ENCODE peak calls at places on chromosomes 4 and X, in six cellular contexts. N is GM23248; D is stomach; Z is CD8-positive, alpha-beta T cell; Y is tibial nerve; K is astrocyte. G is an unnamed sample. For H3K36me3 and H3K4me1, the result is how much of the 10 kb centered on the place peaks cover.

GRCh38 chrX:47562615-47563243 is 1.7 kb downstream of the ARAF start:
- DNase-seq in Y (no peak), Z (no peak), N (peak), D (no peak), K (no peak), G (no peak)

GRCh38 chr4:21697583-21697982 is 251.0 kb downstream of the KCNIP4 start:
- DNase-seq in K (peak), D (peak), Y (no peak), N (peak), Z (no peak), G (no peak)

GRCh38 chr4:48905363-48906015 is 1.1 kb downstream of the OCIAD2 start:
- DNase-seq in K (peak), N (peak), Y (no peak), Z (no peak), D (peak), G (no peak)

GRCh38 chr4:89823416-89823815 is 13.5 kb downstream of the SNCA start:
- DNase-seq in N (peak), Y (no peak), D (no peak), Z (no peak), K (peak), G (no peak)

GRCh38 chr4:13504374-13504773 is 20.2 kb upstream of the RAB28 start:
- DNase-seq in Z (no peak), Y (no peak), N (no peak), K (no peak), D (no peak), G (no peak)

GRCh38 chr4:30537462-30537861 is 182.7 kb upstream of the PCDH7 start:
- DNase-seq in K (peak), N (peak), Y (no peak), D (no peak), Z (no peak), G (no peak)

GRCh38 chr4:100754741-100755140 is 236.9 kb upstream of the EMCN start:
- DNase-seq in D (no peak), K (no peak), Y (no peak), N (no peak), Z (no peak), G (no peak)

GRCh38 chr4:6608758-6609414 is 31.6 kb upstream of the MRFAP1 start:
- DNase-seq in K (no peak), Z (no peak), N (no peak), D (no peak), Y (no peak), G (no peak)

GRCh38 chrX:31832263-31832662 is 760.4 kb upstream of the FTHL17 start:
- DNase-seq in Z (no peak), N (no peak), Y (no peak), D (no peak), K (peak), G (no peak)

GRCh38 chr4:147732516-147733193 is 767 bp downstream of the ARHGAP10 start:
- DNase-seq in K (peak), Z (no peak), Y (no peak), D (no peak), N (peak), G (no peak)

GRCh38 chr4:169397762-169398161 is 127.0 kb upstream of the SH3RF1 start:
- DNase-seq in Y (no peak), D (no peak), K (peak), N (peak), Z (no peak), G (no peak)

GRCh38 chrX:3706481-3706880 is 7.0 kb downstream of the PRKX start:
- DNase-seq in Z (no peak), N (no peak), K (no peak), D (no peak), Y (no peak), G (no peak)

GRCh38 chrX:47878198-47878597 is 41.5 kb downstream of the ZNF81 start:
- DNase-seq in N (no peak), D (no peak), Y (no peak), Z (no peak), K (no peak), G (no peak)

GRCh38 chr4:138865765-138866164 is 149.8 kb upstream of the NOCT start:
- DNase-seq in Y (no peak), N (no peak), D (no peak), Z (no peak), K (no peak), G (no peak)

GRCh38 chrX:68838571-68838910 is 9.7 kb downstream of the EFNB1 start:
- DNase-seq in D (no peak), N (no peak), K (no peak), Y (no peak), Z (no peak), G (no peak)

GRCh38 chr4:94419956-94420355 is 31.8 kb upstream of the PDLIM5 start:
- DNase-seq in N (peak), Z (no peak), K (peak), D (no peak), Y (no peak), G (no peak)

GRCh38 chr4:14265651-14266050 is 638.1 kb upstream of the BOD1L1 start:
- DNase-seq in D (no peak), K (no peak), Z (no peak), Y (no peak), N (no peak), G (no peak)

GRCh38 chr4:123352240-123352945 is 44.2 kb upstream of the SPRY1 start:
- DNase-seq in N (peak), Y (no peak), D (no peak), K (peak), Z (no peak), G (no peak)

GRCh38 chr4:87492617-87493016 is 36.6 kb downstream of the SPARCL1 start:
- DNase-seq in Y (no peak), N (no peak), Z (no peak), K (no peak), D (no peak), G (no peak)

DNA sequence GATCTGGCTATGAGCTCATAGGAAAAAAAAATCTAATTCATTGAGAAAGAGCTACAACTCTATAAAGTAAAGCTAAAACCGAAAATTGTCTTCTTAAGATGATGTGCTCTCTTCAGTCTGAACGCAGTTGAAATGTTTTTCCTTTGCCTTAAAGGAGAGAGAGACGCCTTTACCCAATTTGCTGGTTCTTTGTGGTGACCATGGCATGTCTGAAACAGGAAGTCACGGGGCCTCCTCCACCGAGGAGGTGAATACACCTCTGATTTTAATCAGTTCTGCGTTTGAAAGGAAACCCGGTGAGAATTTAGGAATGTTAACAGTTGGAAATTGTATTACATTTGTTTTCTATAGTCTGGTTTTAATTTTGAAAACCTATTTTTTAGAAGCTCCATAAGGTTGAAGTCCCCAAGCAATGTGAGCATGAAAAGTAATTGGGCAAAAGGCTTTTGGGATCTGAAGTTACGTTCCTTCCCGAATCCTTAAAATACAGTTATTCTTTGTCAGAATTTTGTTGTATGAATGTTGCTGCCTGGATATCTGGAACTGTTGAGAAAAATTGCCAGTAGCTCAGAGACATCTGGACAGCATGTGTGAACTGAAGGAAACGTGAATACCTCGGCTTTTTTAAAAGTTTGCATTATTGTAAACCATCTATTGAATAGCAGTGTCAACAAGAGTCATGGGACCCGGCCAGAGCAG is 9.8 kb downstream of the PIGG start:
- DNase-seq in K (no peak), Z (no peak), D (no peak), Y (no peak), N (no peak), G (no peak)
- H3K36me3 ChIP-seq in K (under half), Z (under half), D (half or more), Y (under half), N (under half), G (under half)

GRCh38 chr4:40564004-40564403 is 65.7 kb downstream of the RBM47 start:
- DNase-seq in N (peak), Y (no peak), D (no peak), Z (no peak), K (no peak), G (no peak)
- H3K4me1 ChIP-seq in N (under half), Y (under half), D (half or more), Z (under half), K (under half), G (under half)

DNA sequence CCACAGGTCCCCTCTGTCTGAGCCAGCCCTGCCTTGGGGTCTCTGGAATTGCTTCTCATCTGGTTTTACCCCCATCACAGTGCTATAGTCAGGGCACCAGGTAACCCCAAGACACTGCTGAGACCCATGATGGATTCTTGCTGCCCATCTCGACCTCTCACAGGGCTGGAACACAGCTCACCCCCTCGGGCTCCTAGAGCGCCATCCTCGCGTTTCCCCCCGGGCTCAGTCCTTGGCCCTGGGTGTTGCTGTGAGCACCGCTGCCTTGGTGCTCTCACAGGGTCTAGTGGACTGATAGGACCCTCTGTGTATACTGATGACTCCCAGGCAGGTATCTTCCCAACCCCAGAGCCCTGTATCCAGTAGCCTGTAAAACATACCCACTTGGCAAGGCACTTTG is 8.8 kb downstream of the MAEA start:
- DNase-seq in K (no peak), N (no peak), Y (no peak), Z (no peak), D (no peak), G (no peak)
- H3K36me3 ChIP-seq in K (under half), N (under half), Y (under half), Z (under half), D (under half), G (under half)

DNA sequence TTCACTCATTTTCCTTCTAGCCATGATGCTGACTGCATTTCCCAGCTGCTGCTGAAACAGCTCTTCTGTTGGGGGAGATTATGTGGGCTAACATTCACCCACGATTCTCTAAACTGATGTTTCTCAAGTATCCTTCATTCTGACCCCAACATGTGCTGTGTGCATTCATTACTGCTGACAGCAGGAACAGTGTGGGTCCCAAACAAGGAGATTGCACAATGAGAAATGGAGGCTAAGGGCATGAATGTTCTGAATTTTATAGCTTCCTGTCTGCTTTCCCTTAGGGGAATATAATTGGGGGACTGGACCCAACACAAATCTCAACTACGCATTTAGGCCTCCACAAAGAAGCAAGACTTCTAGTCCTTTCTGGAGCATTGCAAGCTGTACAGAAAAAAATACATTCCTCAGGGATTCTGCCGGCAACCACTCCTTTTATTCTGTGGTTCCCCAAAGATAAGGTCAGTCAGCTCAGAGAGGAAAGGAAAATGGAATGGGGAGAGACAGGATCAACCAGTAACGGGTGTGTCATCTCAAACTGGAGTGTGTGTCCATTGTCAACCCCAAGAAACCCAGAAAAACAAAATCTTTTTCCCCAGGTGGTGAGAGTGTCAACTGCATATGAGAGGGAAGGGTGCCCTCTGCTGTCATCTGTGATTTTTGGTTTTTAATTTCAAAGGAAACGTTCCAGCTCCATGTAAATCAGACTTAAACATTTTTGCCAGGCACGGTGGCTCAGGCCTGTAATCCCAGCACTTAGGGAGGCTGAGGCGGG is 81.5 kb upstream of the EGFL6 start:
- DNase-seq in N (peak), D (peak), K (peak), Y (no peak), Z (no peak), G (peak)
- H3K4me1 ChIP-seq in N (under half), D (under half), K (under half), Y (under half), Z (under half), G (under half)

G was measured in CD8-positive, alpha-beta memory T cell.